ENCODE peak calls at places on chromosome 14, in seven cellular contexts. V is cardiac fibroblast, A is HFFc6, E is uterus, G is neural crest cell, C is heart right ventricle, T is lower leg skin. Y is an unnamed sample.

GRCh38 chr14:76514599-76514998 is 138.7 kb downstream of the ESRRB start:
- DNase-seq in E (no peak), V (peak; percentile 3), A (peak; percentile 3), C (no peak), G (no peak), T (no peak), Y (no peak)

GRCh38 chr14:51004352-51004800 is 60.1 kb upstream of the PYGL start:
- DNase-seq in C (no peak), G (no peak), T (no peak), V (no peak), A (no peak), E (no peak), Y (no peak)

GRCh38 chr14:32578181-32578580 is 249.1 kb downstream of the AKAP6 start:
- DNase-seq in G (no peak), C (no peak), E (no peak), V (no peak), T (no peak), A (no peak), Y (no peak)

GRCh38 chr14:71240154-71240553 is 332.9 kb downstream of the PCNX1 start:
- DNase-seq in A (no peak), V (no peak), E (no peak), C (no peak), G (no peak), T (no peak), Y (no peak)

GRCh38 chr14:21036746-21037145 is 2.1 kb upstream of the RNASE13 start:
- DNase-seq in G (no peak), T (no peak), V (no peak), C (no peak), A (no peak), E (no peak), Y (no peak)

GRCh38 chr14:87133073-87133815 is 859.7 kb downstream of the GALC start:
- DNase-seq in T (no peak), C (peak; percentile 40), A (no peak), V (peak; percentile 40), G (no peak), E (no peak), Y (no peak)

GRCh38 chr14:96405603-96406158 is 13.8 kb downstream of the AK7 start:
- DNase-seq in C (no peak), T (no peak), E (no peak), V (no peak), G (no peak), A (no peak), Y (no peak)

GRCh38 chr14:52025310-52025709 is 36.0 kb downstream of the RTRAF start:
- DNase-seq in V (peak; percentile 97), C (no peak), E (no peak), G (no peak), A (peak; percentile 84), T (no peak), Y (no peak)

GRCh38 chr14:74836251-74836957 is 39.5 kb downstream of the PROX2 start:
- DNase-seq in C (no peak), E (no peak), V (peak; percentile 28), T (no peak), A (no peak), G (no peak), Y (no peak)

GRCh38 chr14:26444745-26445144 is 153.1 kb downstream of the NOVA1 start:
- DNase-seq in T (no peak), E (no peak), A (no peak), C (no peak), G (peak; percentile 24), V (peak; percentile 30), Y (no peak)

GRCh38 chr14:52058346-52058745 is 10.5 kb downstream of the NID2 start:
- DNase-seq in A (no peak), C (no peak), E (no peak), V (no peak), G (no peak), T (no peak), Y (no peak)

GRCh38 chr14:89485264-89485663 is 68.2 kb upstream of the FOXN3 start:
- DNase-seq in A (no peak), G (no peak), V (peak; percentile 18), C (no peak), E (no peak), T (no peak), Y (peak; percentile 75)

GRCh38 chr14:92625213-92625612 is 111.6 kb downstream of the RIN3 start:
- DNase-seq in V (peak; percentile 92), C (no peak), G (no peak), T (no peak), A (peak; percentile 94), E (no peak), Y (no peak)

GRCh38 chr14:28673056-28673455 is 93.5 kb upstream of the FOXG1 start:
- DNase-seq in V (no peak), E (no peak), A (no peak), T (no peak), C (no peak), G (no peak), Y (no peak)

GRCh38 chr14:91858536-91859275 is 8.6 kb downstream of the TC2N start:
- DNase-seq in C (no peak), G (no peak), E (no peak), V (peak; percentile 69), T (peak; percentile 75), A (peak; percentile 69), Y (no peak)

GRCh38 chr14:86777950-86778602 is 1214.9 kb downstream of the GALC start:
- DNase-seq in G (no peak), E (no peak), V (peak; percentile 62), C (no peak), A (peak; percentile 79), T (no peak), Y (no peak)

GRCh38 chr14:76203086-76204001 is 51.6 kb downstream of the GPATCH2L start:
- DNase-seq in G (no peak), C (peak; percentile 7), V (peak; percentile 94), T (peak; percentile 18), E (peak; percentile 55), A (peak; percentile 90), Y (peak; percentile 52)

GRCh38 chr14:100155049-100155621 is 4.3 kb downstream of the DEGS2 start:
- DNase-seq in V (peak; percentile 53), G (peak; percentile 34), C (no peak), T (no peak), A (peak; percentile 4), E (no peak), Y (no peak)

GRCh38 chr14:81571437-81571836 is 37.8 kb upstream of the SEL1L start:
- DNase-seq in G (no peak), C (no peak), V (no peak), E (no peak), A (no peak), T (no peak), Y (no peak)

GRCh38 chr14:24058260-24058950 is 6.6 kb downstream of the CARMIL3 start:
- DNase-seq in G (peak; percentile 26), V (peak; percentile 86), A (peak; percentile 68), E (peak; percentile 72), C (peak; percentile 29), T (peak; percentile 90), Y (peak; percentile 64)

GRCh38 chr14:30194769-30195168 is 267.1 kb upstream of the PRKD1 start:
- DNase-seq in A (peak; percentile 85), T (no peak), V (peak; percentile 93), C (no peak), G (no peak), E (no peak), Y (no peak)

GRCh38 chr14:77265187-77265515 is 5.9 kb downstream of the NGB start:
- DNase-seq in G (no peak), V (no peak), E (no peak), A (no peak), C (no peak), T (no peak), Y (no peak)

GRCh38 chr14:84643438-84643837 is 886.5 kb upstream of the FLRT2 start:
- DNase-seq in G (no peak), V (no peak), A (no peak), C (no peak), E (no peak), T (no peak), Y (no peak)

GRCh38 chr14:75628816-75629215 is 31.9 kb downstream of the ERG28 start:
- DNase-seq in E (no peak), V (peak; percentile 35), C (no peak), A (no peak), G (no peak), T (no peak), Y (no peak)

GRCh38 chr14:105023791-105024480 is 3.1 kb upstream of the CDCA4 start:
- DNase-seq in T (no peak), E (no peak), G (no peak), A (peak; percentile 64), V (peak; percentile 84), C (no peak), Y (no peak)

GRCh38 chr14:92686763-92687427 is 61.5 kb downstream of the LGMN start:
- DNase-seq in V (peak; percentile 69), C (peak; percentile 66), G (peak; percentile 94), T (peak; percentile 54), E (peak; percentile 85), A (peak; percentile 58), Y (no peak)

GRCh38 chr14:76924363-76925151 is 98.3 kb downstream of the LRRC74A start:
- DNase-seq in T (no peak), G (no peak), A (no peak), V (peak; percentile 12), C (no peak), E (no peak), Y (no peak)

GRCh38 chr14:64438181-64438839 is 27.0 kb upstream of the AKAP5 start:
- DNase-seq in A (peak; percentile 80), T (no peak), V (peak; percentile 82), E (no peak), G (no peak), C (no peak), Y (no peak)

DNA sequence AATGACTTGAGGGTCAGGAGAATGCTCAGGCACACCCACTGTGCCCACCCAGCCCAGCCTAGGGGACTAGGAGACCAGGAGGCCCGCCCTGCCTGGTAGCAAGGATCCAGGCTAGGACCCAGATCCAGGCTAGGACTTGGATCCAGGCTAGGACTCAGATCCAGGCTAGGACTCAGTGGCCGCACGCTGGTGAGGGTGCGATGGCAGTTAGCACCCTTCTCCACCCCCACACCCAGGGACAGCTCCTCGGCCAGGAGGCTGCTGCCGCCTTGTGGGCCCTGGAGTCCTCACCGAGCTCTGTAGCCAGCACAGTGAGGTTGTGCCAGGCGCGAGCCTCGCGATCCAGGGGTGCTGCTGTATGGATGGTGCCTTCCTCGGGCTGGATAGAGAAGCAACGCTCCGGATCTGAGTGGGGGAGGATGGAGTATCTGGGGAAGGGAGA is 5.1 kb downstream of the CDH24 start:
- DNase-seq in T (no peak), A (no peak), G (no peak), C (no peak), V (no peak), E (no peak), Y (no peak)
- TF ChIP-seq CTCF in T (no peak), A (no peak), G (no peak), C (peak; percentile 24), V (no peak), E (no peak), Y (no peak)

GRCh38 chr14:44657688-44658388 is 150.8 kb upstream of the FSCB start:
- DNase-seq in V (peak; percentile 33), E (no peak), G (no peak), A (no peak), T (no peak), C (no peak), Y (no peak)
- TF ChIP-seq CTCF in V (peak; percentile 27), E (no peak), G (peak; percentile 59), A (no peak), T (no peak), C (peak; percentile 24), Y (no peak)

GRCh38 chr14:94702629-94703028 is 67.3 kb downstream of the GSC start:
- DNase-seq in E (no peak), A (no peak), V (no peak), C (no peak), G (no peak), T (no peak), Y (no peak)
- TF ChIP-seq CTCF in E (no peak), A (no peak), V (no peak), C (no peak), G (no peak), T (no peak), Y (no peak)

GRCh38 chr14:61575126-61575525 is 120.2 kb upstream of the HIF1A start:
- DNase-seq in E (no peak), C (no peak), V (no peak), G (no peak), A (no peak), T (no peak), Y (no peak)
- TF ChIP-seq CTCF in E (no peak), C (no peak), V (no peak), G (no peak), A (no peak), T (no peak), Y (no peak)